ENCODE peak calls at places on chromosomes 6 and 20, in five cellular contexts. P is neuronal stem cell, V is IMR-90, O is H9, J is mesenchymal stem cell. G is an unnamed sample.

GRCh38 chr20:37902504-37903313 is at the start of gene VSTM2L:
- DNase-seq in P (no peak), V (peak; percentile 47), O (peak; percentile 36), J (peak; percentile 28), G (peak; percentile 39)

GRCh38 chr6:119742188-119742803 is 392.7 kb upstream of the MAN1A1 start:
- DNase-seq in P (peak; percentile 69), V (peak; percentile 24), O (peak; percentile 73), J (peak; percentile 50), G (peak; percentile 54)

GRCh38 chr6:130269969-130270635 is 47.4 kb upstream of the SAMD3 start:
- DNase-seq in P (no peak), V (no peak), O (no peak), J (no peak), G (no peak)

GRCh38 chr6:102389994-102390393 is 996.5 kb downstream of the GRIK2 start:
- DNase-seq in P (no peak), V (no peak), O (no peak), J (no peak), G (no peak)

GRCh38 chr20:37564388-37565133 is 36.9 kb upstream of the BLCAP start:
- DNase-seq in P (peak; percentile 62), V (no peak), O (peak; percentile 70), J (peak; percentile 22), G (peak; percentile 72)

GRCh38 chr20:33563788-33564187 is 73.9 kb downstream of the CBFA2T2 start:
- DNase-seq in P (no peak), V (no peak), O (no peak), J (no peak), G (no peak)

GRCh38 chr6:136822051-136822378 is 377 bp upstream of the PEX7 start:
- DNase-seq in P (no peak), V (peak; percentile 62), O (peak; percentile 30), J (no peak), G (no peak)

GRCh38 chr20:47669927-47670890 is 115.1 kb downstream of the SULF2 start:
- DNase-seq in P (no peak), V (no peak), O (no peak), J (no peak), G (no peak)

GRCh38 chr6:30322527-30323501 is 3.9 kb upstream of the TRIM39 start:
- DNase-seq in P (no peak), V (peak; percentile 80), O (no peak), J (peak; percentile 65), G (peak; percentile 27)

GRCh38 chr20:53337419-53338101 is 256.1 kb downstream of the ZNF217 start:
- DNase-seq in P (no peak), V (no peak), O (no peak), J (peak; percentile 35), G (peak; percentile 84)

GRCh38 chr20:40743172-40743775 is 54.2 kb upstream of the MAFB start:
- DNase-seq in P (no peak), V (no peak), O (no peak), J (no peak), G (no peak)

GRCh38 chr6:89400050-89400449 is 12.0 kb downstream of the RRAGD start:
- DNase-seq in P (no peak), V (no peak), O (no peak), J (no peak), G (no peak)

GRCh38 chr20:45727044-45727443 is 4.9 kb downstream of the SPINT4 start:
- DNase-seq in P (no peak), V (no peak), O (no peak), J (no peak), G (peak; percentile 7)

GRCh38 chr20:59055302-59055701 is 12.7 kb upstream of the PRELID3B start:
- DNase-seq in P (no peak), V (peak; percentile 37), O (no peak), J (no peak), G (peak; percentile 34)

GRCh38 chr20:58549231-58549630 is 34.0 kb upstream of the APCDD1L start:
- DNase-seq in P (no peak), V (no peak), O (no peak), J (no peak), G (no peak)

GRCh38 chr20:46770330-46771194 is 61.1 kb downstream of the SLC2A10 start:
- DNase-seq in P (no peak), V (peak; percentile 58), O (no peak), J (no peak), G (no peak)

GRCh38 chr6:81451787-81452186 is 300.7 kb downstream of the TENT5A start:
- DNase-seq in P (peak; percentile 6), V (peak; percentile 95), O (no peak), J (peak; percentile 93), G (peak; percentile 38)

GRCh38 chr6:107977283-107977682 is 19.3 kb upstream of the SEC63 start:
- DNase-seq in P (no peak), V (peak; percentile 39), O (no peak), J (peak; percentile 39), G (no peak)

GRCh38 chr6:4603856-4604369 is 172.3 kb upstream of the CDYL start:
- DNase-seq in P (no peak), V (no peak), O (no peak), J (peak; percentile 39), G (no peak)

GRCh38 chr20:28562510-28562898 is 2695.0 kb upstream of the DEFB115 start:
- DNase-seq in P (no peak), V (peak; percentile 89), O (no peak), J (peak; percentile 80), G (no peak)

GRCh38 chr20:34108616-34109174 is 3.3 kb downstream of the EIF2S2 start:
- DNase-seq in P (no peak), V (no peak), O (no peak), J (no peak), G (no peak)

GRCh38 chr6:115131709-115132490 is 789.1 kb upstream of the HS3ST5 start:
- DNase-seq in P (no peak), V (no peak), O (no peak), J (no peak), G (no peak)

GRCh38 chr6:33685411-33686224 is 25.9 kb downstream of the UQCC2 start:
- DNase-seq in P (no peak), V (no peak), O (no peak), J (no peak), G (no peak)

GRCh38 chr6:52540286-52540902 is 36.5 kb downstream of the TRAM2 start:
- DNase-seq in P (no peak), V (peak; percentile 42), O (no peak), J (no peak), G (peak; percentile 16)

GRCh38 chr6:27472182-27472616 is 706 bp downstream of the ZNF184 start:
- DNase-seq in P (peak; percentile 65), V (peak; percentile 87), O (peak; percentile 55), J (peak; percentile 88), G (peak; percentile 39)

DNA sequence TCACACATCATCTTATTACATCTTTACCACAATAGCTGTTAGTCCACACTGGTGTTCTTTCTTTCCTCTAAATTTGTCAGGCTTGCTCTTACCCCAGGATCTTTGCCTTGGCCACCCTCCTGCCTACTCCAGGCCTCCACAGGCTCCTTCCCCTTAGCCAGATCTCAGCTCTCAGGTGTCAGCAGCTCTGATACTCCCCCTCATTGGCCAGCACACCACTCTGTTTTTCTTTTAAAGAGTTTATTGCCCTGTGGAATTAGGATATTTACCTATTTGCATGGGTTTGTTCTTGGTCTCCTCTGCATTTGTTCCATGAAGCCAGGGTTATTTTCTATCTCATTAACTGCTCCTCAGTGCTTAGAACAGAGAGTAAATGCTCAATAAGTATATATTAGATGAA is 36.7 kb downstream of the GCNT2 start:
- DNase-seq in P (no peak), V (no peak), O (no peak), J (no peak), G (no peak)
- H3K9ac ChIP-seq in P (no peak overlapping the region), V (no peak overlapping the region), O (peak overlapping the region; percentile 27), J (no peak overlapping the region), G (no peak overlapping the region)

GRCh38 chr20:36336838-36337478 is 30.8 kb downstream of the DLGAP4 start:
- DNase-seq in P (no peak), V (no peak), O (peak; percentile 25), J (no peak), G (no peak)

GRCh38 chr20:36333841-36334240 is 27.7 kb downstream of the DLGAP4 start:
- DNase-seq in P (no peak), V (no peak), O (no peak), J (no peak), G (no peak)

GRCh38 chr20:36336204-36336603 is 30.1 kb downstream of the DLGAP4 start:
- DNase-seq in P (no peak), V (no peak), O (no peak), J (no peak), G (no peak)

GRCh38 chr20:36335187-36335870 is 29.2 kb downstream of the DLGAP4 start:
- DNase-seq in P (no peak), V (no peak), O (no peak), J (no peak), G (no peak)

DNA sequence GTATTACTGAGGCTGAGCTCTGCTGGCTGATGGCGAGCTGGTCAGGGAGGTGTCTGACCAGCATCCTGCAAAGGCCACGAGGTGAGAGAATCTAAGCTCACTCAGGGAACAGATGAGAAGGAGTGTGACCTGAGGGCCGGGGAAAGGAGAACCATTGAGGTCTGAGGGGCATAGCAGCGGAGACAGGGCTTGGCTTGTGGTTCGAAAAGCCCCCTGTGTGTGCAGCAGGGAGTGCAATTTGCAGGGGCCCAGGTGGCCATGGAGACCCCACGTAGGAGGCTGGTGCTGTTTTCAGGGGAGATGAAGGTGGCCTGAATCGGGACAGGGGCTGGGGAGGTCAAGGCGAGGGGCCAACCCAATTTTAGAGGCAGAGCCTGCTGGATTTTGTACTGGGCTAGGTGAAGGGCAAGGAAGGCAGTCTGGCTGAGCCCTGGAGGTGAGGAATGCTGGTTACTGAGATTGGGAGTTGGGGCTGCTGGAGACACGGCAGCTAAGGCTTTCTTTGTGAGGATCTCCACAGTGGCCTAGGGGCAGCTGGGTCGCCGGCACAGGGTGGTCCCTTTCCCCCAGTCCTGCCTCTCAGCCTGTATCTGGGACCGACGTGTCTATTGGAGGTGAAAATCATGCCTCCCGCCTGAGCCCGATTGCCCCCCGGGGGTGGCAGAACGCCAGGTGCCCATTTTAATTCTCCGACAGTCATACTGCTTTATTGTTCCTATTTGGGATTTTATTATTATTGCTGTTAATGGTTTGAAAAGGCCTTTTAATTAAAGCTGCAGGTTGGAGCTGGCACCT is 28.3 kb downstream of the DLGAP4 start:
- DNase-seq in P (no peak), V (no peak), O (no peak), J (no peak), G (no peak)
- H3K14ac ChIP-seq in P (no peak overlapping the region), V (no peak overlapping the region), O (no peak overlapping the region), J (no peak overlapping the region), G (no peak overlapping the region)

DNA sequence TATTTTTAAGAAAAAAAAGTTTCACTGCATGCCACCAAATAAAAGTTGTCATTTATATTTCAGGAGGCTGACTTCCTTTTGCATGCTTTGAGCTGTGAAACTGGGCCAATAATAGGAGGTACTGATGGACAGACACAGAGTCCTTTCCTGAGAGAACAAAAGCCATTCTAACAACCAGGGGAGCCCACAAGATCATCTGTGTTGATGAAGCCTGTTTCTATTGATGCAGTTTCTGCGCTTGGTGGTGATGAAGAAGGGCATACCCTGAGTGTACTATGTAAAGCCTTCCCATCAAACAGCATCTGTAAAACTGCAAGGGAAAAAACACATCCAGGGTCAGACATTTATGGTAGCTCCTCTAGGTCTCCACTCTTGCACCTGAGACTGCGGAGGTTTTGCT is 34.8 kb downstream of the ABHD12 start:
- DNase-seq in P (no peak), V (no peak), O (no peak), J (no peak), G (no peak)
- H2BK5ac ChIP-seq in P (no peak overlapping the region), V (no peak overlapping the region), O (no peak overlapping the region), J (no peak overlapping the region), G (no peak overlapping the region)

DNA sequence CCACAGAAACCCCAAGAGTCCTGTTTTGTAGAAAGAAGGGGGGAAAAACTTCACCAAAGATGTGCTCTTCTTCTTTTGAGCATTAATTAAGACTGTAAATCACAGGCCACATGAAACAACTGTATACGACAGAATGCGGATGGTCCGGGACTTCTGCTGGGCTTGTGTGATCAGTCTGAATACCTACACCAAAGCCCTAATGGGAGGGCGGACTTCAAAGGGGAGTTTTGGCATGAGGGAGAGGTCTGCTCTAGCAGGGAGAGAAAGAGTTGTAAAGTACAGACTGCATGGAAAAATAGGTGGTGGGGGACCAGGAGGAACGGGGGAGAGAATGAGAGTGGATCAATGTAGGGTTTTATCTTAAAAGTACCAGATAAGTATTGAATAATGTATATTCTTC is 58.8 kb upstream of the PRDM1 start:
- DNase-seq in P (no peak), V (no peak), O (no peak), J (no peak), G (no peak)
- H3K9ac ChIP-seq in P (no peak overlapping the region), V (no peak overlapping the region), O (no peak overlapping the region), J (peak overlapping the region; percentile 44), G (no peak overlapping the region)